ENCODE peak calls at places on chromosomes 4 and X, in eight cellular contexts. One of them, this sample, is unnamed.

GRCh38 chr4:135354876-135355275 is 1153.3 kb upstream of the PABPC4L start:
- DNase-seq in endothelial cell: no peak
- DNase-seq in dorsolateral prefrontal cortex: no peak
- DNase-seq in transverse colon: no peak
- DNase-seq in HEK293T: no peak
- DNase-seq in K562: no peak
- DNase-seq in Kasumi-1: no peak
- DNase-seq in AG20443: no peak
- DNase-seq in this sample: no peak

GRCh38 chr4:185004562-185005208 is 13.6 kb upstream of the HELT start:
- DNase-seq in HEK293T: no peak
- DNase-seq in AG20443: no peak
- DNase-seq in Kasumi-1: no peak
- DNase-seq in dorsolateral prefrontal cortex: no peak
- DNase-seq in endothelial cell: no peak
- DNase-seq in transverse colon: peak
- DNase-seq in K562: no peak
- DNase-seq in this sample: no peak

GRCh38 chr4:186765138-186765537 is 41.5 kb upstream of the FAT1 start:
- DNase-seq in endothelial cell: no peak
- DNase-seq in Kasumi-1: no peak
- DNase-seq in dorsolateral prefrontal cortex: no peak
- DNase-seq in transverse colon: peak
- DNase-seq in AG20443: peak
- DNase-seq in K562: peak
- DNase-seq in HEK293T: peak
- DNase-seq in this sample: peak

GRCh38 chr4:168710353-168710946 is 213.6 kb downstream of the PALLD start:
- DNase-seq in K562: no peak
- DNase-seq in dorsolateral prefrontal cortex: no peak
- DNase-seq in HEK293T: peak
- DNase-seq in endothelial cell: no peak
- DNase-seq in AG20443: peak
- DNase-seq in Kasumi-1: peak
- DNase-seq in transverse colon: peak
- DNase-seq in this sample: peak

GRCh38 chrX:154373340-154374306 is 811 bp downstream of the FLNA start:
- DNase-seq in endothelial cell: peak
- DNase-seq in HEK293T: peak
- DNase-seq in dorsolateral prefrontal cortex: no peak
- DNase-seq in transverse colon: peak
- DNase-seq in Kasumi-1: peak
- DNase-seq in K562: no peak
- DNase-seq in AG20443: peak
- DNase-seq in this sample: peak

GRCh38 chr4:23851455-23851854 is 38.4 kb downstream of the PPARGC1A start:
- DNase-seq in endothelial cell: no peak
- DNase-seq in Kasumi-1: no peak
- DNase-seq in transverse colon: no peak
- DNase-seq in HEK293T: no peak
- DNase-seq in dorsolateral prefrontal cortex: no peak
- DNase-seq in AG20443: no peak
- DNase-seq in K562: no peak
- DNase-seq in this sample: no peak

GRCh38 chr4:159390648-159391047 is 287.8 kb downstream of the RAPGEF2 start:
- DNase-seq in Kasumi-1: no peak
- DNase-seq in HEK293T: no peak
- DNase-seq in K562: no peak
- DNase-seq in dorsolateral prefrontal cortex: no peak
- DNase-seq in transverse colon: no peak
- DNase-seq in endothelial cell: no peak
- DNase-seq in AG20443: peak
- DNase-seq in this sample: peak

GRCh38 chr4:90025248-90025647 is 101.9 kb upstream of the CCSER1 start:
- DNase-seq in K562: no peak
- DNase-seq in endothelial cell: no peak
- DNase-seq in dorsolateral prefrontal cortex: no peak
- DNase-seq in AG20443: no peak
- DNase-seq in HEK293T: no peak
- DNase-seq in transverse colon: no peak
- DNase-seq in Kasumi-1: peak
- DNase-seq in this sample: peak

GRCh38 chrX:25721564-25721963 is 416.6 kb upstream of the MAGEB18 start:
- DNase-seq in HEK293T: no peak
- DNase-seq in Kasumi-1: peak
- DNase-seq in transverse colon: no peak
- DNase-seq in AG20443: no peak
- DNase-seq in dorsolateral prefrontal cortex: no peak
- DNase-seq in K562: no peak
- DNase-seq in endothelial cell: no peak
- DNase-seq in this sample: peak

GRCh38 chr4:65089666-65090065 is 580.6 kb downstream of the EPHA5 start:
- DNase-seq in HEK293T: no peak
- DNase-seq in AG20443: no peak
- DNase-seq in K562: no peak
- DNase-seq in transverse colon: no peak
- DNase-seq in dorsolateral prefrontal cortex: no peak
- DNase-seq in Kasumi-1: peak
- DNase-seq in endothelial cell: no peak
- DNase-seq in this sample: peak

GRCh38 chr4:110099638-110100037 is 98.8 kb downstream of the ELOVL6 start:
- DNase-seq in Kasumi-1: no peak
- DNase-seq in endothelial cell: no peak
- DNase-seq in HEK293T: no peak
- DNase-seq in AG20443: no peak
- DNase-seq in K562: no peak
- DNase-seq in transverse colon: no peak
- DNase-seq in dorsolateral prefrontal cortex: no peak
- DNase-seq in this sample: no peak

GRCh38 chr4:85177092-85177491 is 210.6 kb upstream of the WDFY3 start:
- DNase-seq in transverse colon: no peak
- DNase-seq in HEK293T: no peak
- DNase-seq in AG20443: no peak
- DNase-seq in Kasumi-1: no peak
- DNase-seq in endothelial cell: no peak
- DNase-seq in dorsolateral prefrontal cortex: no peak
- DNase-seq in K562: no peak
- DNase-seq in this sample: no peak

GRCh38 chrX:54447461-54447860 is 7.3 kb downstream of the TSR2 start:
- DNase-seq in HEK293T: peak
- DNase-seq in Kasumi-1: peak
- DNase-seq in transverse colon: no peak
- DNase-seq in dorsolateral prefrontal cortex: peak
- DNase-seq in K562: no peak
- DNase-seq in endothelial cell: no peak
- DNase-seq in AG20443: no peak
- DNase-seq in this sample: peak

GRCh38 chrX:123713434-123713833 is 19.4 kb downstream of the THOC2 start:
- DNase-seq in HEK293T: no peak
- DNase-seq in endothelial cell: no peak
- DNase-seq in K562: no peak
- DNase-seq in dorsolateral prefrontal cortex: no peak
- DNase-seq in transverse colon: no peak
- DNase-seq in AG20443: no peak
- DNase-seq in Kasumi-1: no peak
- DNase-seq in this sample: no peak

GRCh38 chrX:13471269-13471668 is 98.1 kb upstream of the EGFL6 start:
- DNase-seq in K562: no peak
- DNase-seq in HEK293T: no peak
- DNase-seq in endothelial cell: no peak
- DNase-seq in Kasumi-1: no peak
- DNase-seq in transverse colon: no peak
- DNase-seq in AG20443: no peak
- DNase-seq in dorsolateral prefrontal cortex: no peak
- DNase-seq in this sample: no peak

GRCh38 chr4:15781427-15782095 is 3.4 kb downstream of the CD38 start:
- DNase-seq in HEK293T: no peak
- DNase-seq in AG20443: no peak
- DNase-seq in dorsolateral prefrontal cortex: no peak
- DNase-seq in transverse colon: peak
- DNase-seq in K562: no peak
- DNase-seq in endothelial cell: no peak
- DNase-seq in Kasumi-1: no peak
- DNase-seq in this sample: peak

GRCh38 chr4:14520171-14520570 is 482.1 kb upstream of the CPEB2 start:
- DNase-seq in Kasumi-1: no peak
- DNase-seq in transverse colon: no peak
- DNase-seq in endothelial cell: no peak
- DNase-seq in HEK293T: no peak
- DNase-seq in K562: no peak
- DNase-seq in dorsolateral prefrontal cortex: no peak
- DNase-seq in AG20443: no peak
- DNase-seq in this sample: peak

GRCh38 chr4:66704243-66704642 is 841.1 kb downstream of the CENPC start:
- DNase-seq in AG20443: no peak
- DNase-seq in transverse colon: no peak
- DNase-seq in endothelial cell: no peak
- DNase-seq in K562: no peak
- DNase-seq in dorsolateral prefrontal cortex: no peak
- DNase-seq in HEK293T: no peak
- DNase-seq in Kasumi-1: no peak
- DNase-seq in this sample: peak

GRCh38 chr4:140829825-140830224 is 73.6 kb upstream of the TBC1D9 start:
- DNase-seq in HEK293T: no peak
- DNase-seq in Kasumi-1: no peak
- DNase-seq in dorsolateral prefrontal cortex: no peak
- DNase-seq in endothelial cell: no peak
- DNase-seq in transverse colon: no peak
- DNase-seq in AG20443: no peak
- DNase-seq in K562: no peak
- DNase-seq in this sample: no peak

GRCh38 chr4:80909938-80910337 is 120.6 kb upstream of the BMP3 start:
- DNase-seq in K562: no peak
- DNase-seq in endothelial cell: no peak
- DNase-seq in transverse colon: no peak
- DNase-seq in dorsolateral prefrontal cortex: no peak
- DNase-seq in Kasumi-1: no peak
- DNase-seq in AG20443: no peak
- DNase-seq in HEK293T: no peak
- DNase-seq in this sample: no peak

GRCh38 chr4:176238819-176239218 is 30.2 kb downstream of the ASB5 start:
- DNase-seq in transverse colon: no peak
- DNase-seq in K562: no peak
- DNase-seq in AG20443: no peak
- DNase-seq in endothelial cell: no peak
- DNase-seq in HEK293T: no peak
- DNase-seq in dorsolateral prefrontal cortex: no peak
- DNase-seq in Kasumi-1: no peak
- DNase-seq in this sample: no peak

GRCh38 chr4:169270810-169271691 is at the start of gene SH3RF1:
- DNase-seq in Kasumi-1: peak
- DNase-seq in HEK293T: peak
- DNase-seq in AG20443: peak
- DNase-seq in endothelial cell: peak
- DNase-seq in K562: peak
- DNase-seq in dorsolateral prefrontal cortex: peak
- DNase-seq in transverse colon: peak
- DNase-seq in this sample: peak

GRCh38 chr4:147731611-147732515 is at the start of gene ARHGAP10:
- DNase-seq in HEK293T: peak
- DNase-seq in endothelial cell: peak
- DNase-seq in AG20443: peak
- DNase-seq in Kasumi-1: peak
- DNase-seq in K562: peak
- DNase-seq in dorsolateral prefrontal cortex: peak
- DNase-seq in transverse colon: peak
- DNase-seq in this sample: peak

GRCh38 chr4:83369825-83370639 is 35.4 kb upstream of the HPSE start:
- DNase-seq in HEK293T: no peak
- DNase-seq in AG20443: no peak
- DNase-seq in endothelial cell: no peak
- DNase-seq in transverse colon: no peak
- DNase-seq in Kasumi-1: peak
- DNase-seq in K562: no peak
- DNase-seq in dorsolateral prefrontal cortex: no peak
- DNase-seq in this sample: no peak

GRCh38 chr4:81724925-81725329 is 253.2 kb upstream of the RASGEF1B start:
- DNase-seq in endothelial cell: no peak
- DNase-seq in Kasumi-1: peak
- DNase-seq in K562: no peak
- DNase-seq in dorsolateral prefrontal cortex: peak
- DNase-seq in transverse colon: peak
- DNase-seq in HEK293T: peak
- DNase-seq in AG20443: no peak
- DNase-seq in this sample: peak

GRCh38 chrX:153866302-153867019 is 19.5 kb downstream of the L1CAM start:
- DNase-seq in dorsolateral prefrontal cortex: no peak
- DNase-seq in transverse colon: no peak
- DNase-seq in AG20443: no peak
- DNase-seq in endothelial cell: no peak
- DNase-seq in HEK293T: no peak
- DNase-seq in K562: no peak
- DNase-seq in Kasumi-1: no peak
- DNase-seq in this sample: no peak

GRCh38 chr4:33722254-33722653 is 2522.1 kb downstream of the ARAP2 start:
- DNase-seq in transverse colon: no peak
- DNase-seq in K562: no peak
- DNase-seq in endothelial cell: no peak
- DNase-seq in AG20443: peak
- DNase-seq in Kasumi-1: no peak
- DNase-seq in dorsolateral prefrontal cortex: no peak
- DNase-seq in HEK293T: no peak
- DNase-seq in this sample: no peak

GRCh38 chr4:10715696-10716095 is 31.1 kb upstream of the CLNK start:
- DNase-seq in dorsolateral prefrontal cortex: no peak
- DNase-seq in endothelial cell: no peak
- DNase-seq in HEK293T: no peak
- DNase-seq in transverse colon: no peak
- DNase-seq in AG20443: no peak
- DNase-seq in K562: no peak
- DNase-seq in Kasumi-1: no peak
- DNase-seq in this sample: peak

GRCh38 chr4:183241322-183241640 is 78.8 kb downstream of the CLDN22 start:
- DNase-seq in dorsolateral prefrontal cortex: no peak
- DNase-seq in AG20443: peak
- DNase-seq in Kasumi-1: no peak
- DNase-seq in HEK293T: no peak
- DNase-seq in K562: peak
- DNase-seq in endothelial cell: no peak
- DNase-seq in transverse colon: no peak
- DNase-seq in this sample: peak

GRCh38 chrX:86237482-86237881 is 89.2 kb downstream of the DACH2 start:
- DNase-seq in endothelial cell: no peak
- DNase-seq in Kasumi-1: no peak
- DNase-seq in K562: no peak
- DNase-seq in AG20443: no peak
- DNase-seq in HEK293T: no peak
- DNase-seq in transverse colon: no peak
- DNase-seq in dorsolateral prefrontal cortex: no peak
- DNase-seq in this sample: no peak

GRCh38 chr4:52202931-52203330 is 151.8 kb downstream of the SPATA18 start:
- DNase-seq in endothelial cell: no peak
- DNase-seq in K562: no peak
- DNase-seq in HEK293T: no peak
- DNase-seq in transverse colon: no peak
- DNase-seq in Kasumi-1: no peak
- DNase-seq in dorsolateral prefrontal cortex: no peak
- DNase-seq in AG20443: no peak
- DNase-seq in this sample: no peak

This sample was measured in MCF 10A.